ENCODE peak calls at places on chromosomes 1 and 21, in seven cellular contexts. Q is K562, F is PC-3, N is AG10803, P is GM12865, S is fibroblast of pulmonary artery, O is prostate gland. E is an unnamed sample.

GRCh38 chr1:170562644-170563338 is 30.8 kb downstream of the GORAB start:
- DNase-seq in Q (peak; percentile 40), F (peak; percentile 95), N (peak; percentile 89), P (peak; percentile 64), S (peak; percentile 96), O (peak; percentile 16), E (peak; percentile 95)

GRCh38 chr21:25657140-25657539 is 18.1 kb downstream of the JAM2 start:
- DNase-seq in Q (no peak), F (peak; percentile 56), N (no peak), P (no peak), S (no peak), O (no peak), E (no peak)

GRCh38 chr1:242788771-242789170 is 264.3 kb upstream of the PLD5 start:
- DNase-seq in Q (no peak), F (no peak), N (no peak), P (peak; percentile 24), S (no peak), O (no peak), E (no peak)

GRCh38 chr1:101002551-101002950 is 23.0 kb downstream of the DPH5 start:
- DNase-seq in Q (peak; percentile 20), F (peak; percentile 62), N (no peak), P (peak; percentile 27), S (no peak), O (no peak), E (peak; percentile 20)

GRCh38 chr1:1876335-1876935 is 14.5 kb downstream of the GNB1 start:
- DNase-seq in Q (no peak), F (no peak), N (peak; percentile 62), P (no peak), S (no peak), O (no peak), E (peak; percentile 41)

GRCh38 chr21:41425954-41426655 is at the start of gene MX1:
- DNase-seq in Q (no peak), F (peak; percentile 55), N (peak; percentile 8), P (peak; percentile 97), S (peak; percentile 19), O (peak; percentile 70), E (peak; percentile 19)

GRCh38 chr1:63770381-63770780 is 3.4 kb upstream of the ROR1 start:
- DNase-seq in Q (no peak), F (no peak), N (no peak), P (no peak), S (no peak), O (no peak), E (no peak)

GRCh38 chr1:167499657-167500056 is 18.7 kb downstream of the CD247 start:
- DNase-seq in Q (no peak), F (no peak), N (no peak), P (peak; percentile 87), S (no peak), O (no peak), E (no peak)

GRCh38 chr1:43912607-43913006 is 21.0 kb upstream of the ARTN start:
- DNase-seq in Q (no peak), F (no peak), N (peak; percentile 96), P (no peak), S (peak; percentile 61), O (peak; percentile 63), E (peak; percentile 49)

GRCh38 chr1:209805875-209806760 is at the start of gene IRF6:
- DNase-seq in Q (peak; percentile 96), F (peak; percentile 99), N (peak; percentile 62), P (peak; percentile 84), S (peak; percentile 72), O (peak; percentile 98), E (peak; percentile 73)

GRCh38 chr21:36320421-36321324 is 676 bp downstream of the MORC3 start:
- DNase-seq in Q (peak; percentile 95), F (peak; percentile 70), N (peak; percentile 66), P (peak; percentile 83), S (peak; percentile 64), O (peak; percentile 66), E (peak; percentile 73)

GRCh38 chr1:41371630-41372599 is 10.7 kb downstream of the FOXO6 start:
- DNase-seq in Q (no peak), F (no peak), N (no peak), P (no peak), S (no peak), O (no peak), E (no peak)

GRCh38 chr1:59605761-59606160 is 209.0 kb upstream of the HOOK1 start:
- DNase-seq in Q (no peak), F (peak; percentile 35), N (peak; percentile 27), P (no peak), S (no peak), O (no peak), E (no peak)

GRCh38 chr21:41956926-41957729 is 3.3 kb upstream of the C2CD2 start:
- DNase-seq in Q (peak; percentile 92), F (peak; percentile 83), N (peak; percentile 79), P (no peak), S (peak; percentile 68), O (no peak), E (peak; percentile 85)

GRCh38 chr1:216045400-216045799 is 377.8 kb downstream of the USH2A start:
- DNase-seq in Q (no peak), F (peak; percentile 45), N (peak; percentile 92), P (no peak), S (peak; percentile 58), O (no peak), E (peak; percentile 3)

GRCh38 chr1:235763962-235764361 is 102.7 kb downstream of the LYST start:
- DNase-seq in Q (no peak), F (no peak), N (no peak), P (peak; percentile 56), S (no peak), O (no peak), E (no peak)

GRCh38 chr1:2543543-2544092 is 12.6 kb upstream of the TNFRSF14 start:
- DNase-seq in Q (peak; percentile 62), F (no peak), N (peak; percentile 45), P (peak; percentile 18), S (no peak), O (no peak), E (no peak)

GRCh38 chr1:183105449-183105848 is 80.6 kb upstream of the LAMC2 start:
- DNase-seq in Q (no peak), F (no peak), N (peak; percentile 47), P (no peak), S (peak; percentile 52), O (no peak), E (peak; percentile 61)

GRCh38 chr1:116886532-116886931 is 23.2 kb upstream of the PTGFRN start:
- DNase-seq in Q (no peak), F (peak; percentile 27), N (peak; percentile 34), P (no peak), S (peak; percentile 87), O (peak; percentile 53), E (peak; percentile 88)

GRCh38 chr1:182972821-182973220 is 19.9 kb upstream of the SHCBP1L start:
- DNase-seq in Q (no peak), F (no peak), N (no peak), P (no peak), S (no peak), O (no peak), E (no peak)

GRCh38 chr1:166164646-166164994 is 2.2 kb downstream of the FAM78B start:
- DNase-seq in Q (no peak), F (no peak), N (no peak), P (no peak), S (no peak), O (no peak), E (no peak)

GRCh38 chr1:50426702-50427085 is 3.5 kb upstream of the DMRTA2 start:
- DNase-seq in Q (no peak), F (no peak), N (no peak), P (no peak), S (no peak), O (no peak), E (no peak)
- H3K4me3 ChIP-seq in Q (no peak overlapping the region), F (no peak overlapping the region), N (no peak overlapping the region), P (no peak overlapping the region), S (no peak overlapping the region), O (no peak overlapping the region), E (no peak overlapping the region)

GRCh38 chr1:65924471-65924870 is 131.8 kb downstream of the PDE4B start:
- DNase-seq in Q (no peak), F (peak; percentile 37), N (peak; percentile 65), P (no peak), S (peak; percentile 64), O (no peak), E (peak; percentile 64)
- TF ChIP-seq CTCF in Q (no peak), F (no peak), N (no peak), P (no peak), S (no peak), O (no peak), E (no peak)

DNA sequence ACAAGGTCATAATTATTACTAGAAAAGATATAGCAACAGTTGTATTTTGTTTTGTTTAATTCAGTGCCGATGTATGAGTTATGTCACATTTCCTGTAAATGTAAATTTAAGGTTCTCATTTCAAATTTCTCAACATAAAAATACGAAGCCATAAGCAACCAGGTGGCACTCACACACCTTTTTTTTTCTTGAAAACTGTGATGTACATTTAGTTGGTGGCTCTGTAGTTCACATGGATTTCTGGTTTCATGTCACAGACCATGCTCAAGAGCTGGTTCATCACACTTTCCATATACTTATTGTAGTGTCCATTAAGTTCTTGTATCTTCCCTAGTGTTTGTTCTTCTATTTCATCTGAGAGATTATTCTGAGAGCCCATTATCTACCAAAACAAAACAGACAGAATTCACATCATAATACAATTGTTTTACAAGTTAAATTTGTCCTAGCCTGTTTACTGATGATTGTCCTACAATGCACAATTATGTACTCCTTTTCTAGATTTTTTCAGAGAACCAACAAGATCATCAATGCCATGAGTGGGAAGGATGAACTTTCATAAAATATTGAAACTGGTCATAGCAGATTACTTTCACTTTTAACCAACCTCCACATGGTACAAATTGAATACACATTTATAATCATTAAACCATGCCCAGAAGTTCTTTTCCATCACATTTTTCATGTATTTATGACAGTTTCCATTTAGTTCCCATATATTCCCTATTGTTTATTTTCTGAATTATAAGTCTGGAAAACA is 17.1 kb downstream of the ATP6V1G3 start:
- DNase-seq in Q (peak; percentile 33), F (no peak), N (no peak), P (peak; percentile 10), S (no peak), O (no peak), E (no peak)
- H3K4me3 ChIP-seq in Q (no peak overlapping the region), F (no peak overlapping the region), N (no peak overlapping the region), P (no peak overlapping the region), S (no peak overlapping the region), O (no peak overlapping the region), E (no peak overlapping the region)

GRCh38 chr21:38171723-38172344 is 85.0 kb upstream of the KCNJ15 start:
- DNase-seq in Q (no peak), F (peak; percentile 55), N (peak; percentile 67), P (no peak), S (peak; percentile 41), O (no peak), E (peak; percentile 77)
- TF ChIP-seq CTCF in Q (no peak), F (peak; percentile 45), N (peak; percentile 25), P (peak; percentile 3), S (no peak), O (no peak), E (peak; percentile 23)

DNA sequence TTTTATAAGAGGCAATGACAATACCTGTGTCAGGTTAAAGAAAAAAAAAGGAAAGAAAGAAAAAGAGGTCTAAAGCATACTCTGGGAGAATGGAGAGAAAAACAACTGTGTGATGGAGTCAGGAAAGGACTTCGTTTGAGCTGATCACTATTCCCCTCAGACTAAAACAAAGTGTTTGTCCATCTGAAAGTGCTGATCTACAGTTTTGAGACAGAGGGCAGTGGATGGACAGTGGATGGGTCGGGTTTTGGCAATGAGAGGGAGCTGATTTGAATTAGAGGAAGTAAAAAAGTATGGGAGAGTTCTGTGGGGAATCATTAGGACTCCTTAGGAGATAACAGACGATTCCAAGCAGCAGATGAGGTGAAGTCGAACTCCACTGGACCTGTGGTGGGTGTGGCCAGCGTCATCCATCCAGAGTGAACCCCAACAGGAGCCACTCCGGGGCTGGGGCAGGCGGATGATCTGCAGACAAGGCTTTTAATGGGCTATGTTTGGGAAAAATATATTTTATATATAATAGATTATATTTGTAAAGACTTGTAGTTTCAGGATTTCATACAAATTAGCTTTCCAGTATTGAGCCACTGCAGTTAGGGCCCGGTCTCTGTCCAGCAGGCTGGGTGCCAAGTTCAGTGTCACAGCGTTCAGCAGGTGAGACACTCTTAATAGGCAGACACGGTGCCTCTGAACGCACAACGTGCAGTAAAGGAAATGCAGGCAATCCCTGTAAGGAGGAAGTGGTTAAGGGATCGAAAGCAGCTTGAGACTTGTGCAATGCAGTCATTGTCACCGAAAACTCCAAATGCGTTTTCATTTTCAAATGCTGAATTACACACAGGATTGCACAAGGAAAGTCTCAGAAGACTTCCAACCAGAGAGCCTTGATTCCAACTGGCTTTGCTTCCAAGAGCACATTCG is 62.1 kb downstream of the PTGS2 start:
- DNase-seq in Q (no peak), F (peak; percentile 61), N (peak; percentile 85), P (peak; percentile 92), S (peak; percentile 81), O (no peak), E (peak; percentile 88)
- H3K4me3 ChIP-seq in Q (no peak overlapping the region), F (peak overlapping the region; percentile 68), N (peak overlapping the region; percentile 59), P (peak overlapping the region; percentile 41), S (peak overlapping the region; percentile 30), O (no peak overlapping the region), E (peak overlapping the region; percentile 34)